ENCODE peak calls at places on chromosomes 2 and 18, in eight cellular contexts. F is astrocyte of the spinal cord; W is stimulated activated CD4-positive, alpha-beta T cell treated with anti-CD3 and anti-CD28 coated beads, Interleukin-4, amount 100 ng/mL, for 48 hours; X is Calu3; A is NCI-H69; I is small intestine; N is EL; Z is H4. J is an unnamed sample.

GRCh38 chr2:76268928-76269327 is 558.2 kb upstream of the GCFC2 start:
- DNase-seq in N (no peak), X (peak; percentile 15), Z (peak; percentile 58), A (no peak), W (no peak), I (peak; percentile 4), F (no peak), J (peak; percentile 20)

GRCh38 chr2:184611221-184612085 is 13.1 kb downstream of the ZNF804A start:
- DNase-seq in F (peak; percentile 56), I (peak; percentile 29), X (no peak), N (peak; percentile 26), A (peak; percentile 18), Z (no peak), W (no peak), J (peak; percentile 80)

GRCh38 chr2:589551-589950 is 87.7 kb downstream of the TMEM18 start:
- DNase-seq in A (no peak), N (no peak), Z (no peak), W (no peak), F (no peak), X (no peak), I (no peak), J (no peak)

GRCh38 chr2:221624475-221624874 is 52.4 kb upstream of the EPHA4 start:
- DNase-seq in F (no peak), W (no peak), I (no peak), N (no peak), Z (no peak), X (no peak), A (no peak), J (no peak)

GRCh38 chr18:76968073-76968472 is 145.7 kb downstream of the ZNF236 start:
- DNase-seq in X (no peak), F (no peak), N (no peak), A (no peak), I (no peak), Z (no peak), W (no peak), J (no peak)

GRCh38 chr2:240912878-240913809 is 7.0 kb downstream of the CROCC2 start:
- DNase-seq in W (no peak), I (no peak), A (no peak), F (peak; percentile 12), Z (no peak), N (no peak), X (no peak), J (peak; percentile 40)

GRCh38 chr18:43893001-43893637 is 615.8 kb upstream of the SYT4 start:
- DNase-seq in X (peak; percentile 11), A (peak; percentile 33), N (peak; percentile 91), F (peak; percentile 95), W (no peak), I (no peak), Z (peak; percentile 48), J (peak; percentile 78)

GRCh38 chr2:173886613-173887012 is 78.6 kb downstream of the SP3 start:
- DNase-seq in W (no peak), F (no peak), A (no peak), I (no peak), N (no peak), X (no peak), Z (no peak), J (no peak)

GRCh38 chr2:239758325-239758877 is 266.7 kb downstream of the NDUFA10 start:
- DNase-seq in X (no peak), W (no peak), Z (peak; percentile 91), A (no peak), N (no peak), F (peak; percentile 3), I (no peak), J (no peak)

GRCh38 chr2:64649626-64650025 is 4.1 kb downstream of the SERTAD2 start:
- DNase-seq in N (no peak), X (peak; percentile 71), W (no peak), F (no peak), Z (no peak), I (peak; percentile 49), A (no peak), J (peak; percentile 46)

GRCh38 chr18:50286391-50287027 is 983 bp downstream of the CXXC1 start:
- DNase-seq in A (peak; percentile 55), W (no peak), N (peak; percentile 67), X (peak; percentile 52), Z (peak; percentile 44), F (peak; percentile 24), I (peak; percentile 25), J (peak; percentile 44)

GRCh38 chr2:224363281-224363680 is 38.6 kb downstream of the FAM124B start:
- DNase-seq in F (no peak), Z (no peak), X (no peak), W (no peak), N (no peak), A (no peak), I (peak; percentile 60), J (no peak)

GRCh38 chr2:1136071-1136470 is 185.4 kb downstream of the SNTG2 start:
- DNase-seq in X (no peak), F (no peak), Z (no peak), N (peak; percentile 1), A (no peak), I (no peak), W (no peak), J (no peak)

GRCh38 chr2:159988412-159988970 is 73.9 kb downstream of the PLA2R1 start:
- DNase-seq in A (no peak), W (no peak), F (no peak), N (no peak), I (no peak), Z (no peak), X (no peak), J (no peak)

GRCh38 chr2:43251171-43251731 is 24.8 kb upstream of the ZFP36L2 start:
- DNase-seq in I (no peak), F (peak; percentile 82), X (no peak), W (no peak), N (peak; percentile 76), Z (peak; percentile 32), A (no peak), J (no peak)

GRCh38 chr2:25375371-25375988 is 33.8 kb upstream of the DNMT3A start:
- DNase-seq in F (no peak), A (no peak), Z (no peak), W (no peak), X (no peak), N (no peak), I (no peak), J (no peak)

GRCh38 chr2:234514873-234515638 is 18.2 kb upstream of the ARL4C start:
- DNase-seq in W (no peak), Z (no peak), F (no peak), N (no peak), X (no peak), A (no peak), I (no peak), J (no peak)

GRCh38 chr2:160052524-160052923 is 9.9 kb downstream of the PLA2R1 start:
- DNase-seq in N (no peak), X (no peak), Z (no peak), A (no peak), F (no peak), I (no peak), W (no peak), J (no peak)

GRCh38 chr2:68043719-68044498 is 18.9 kb downstream of the C1D start:
- DNase-seq in F (peak; percentile 62), I (no peak), A (peak; percentile 17), X (no peak), N (peak; percentile 92), W (no peak), Z (no peak), J (no peak)

GRCh38 chr2:239991689-239992314 is 33.3 kb downstream of the NDUFA10 start:
- DNase-seq in I (peak; percentile 36), A (peak; percentile 36), N (peak; percentile 49), F (peak; percentile 73), W (no peak), X (no peak), Z (peak; percentile 42), J (peak; percentile 72)

GRCh38 chr18:63216911-63217311 is 102.7 kb downstream of the BCL2 start:
- DNase-seq in A (no peak), N (no peak), F (no peak), Z (peak; percentile 19), I (no peak), W (no peak), X (no peak), J (peak; percentile 97)

GRCh38 chr18:54119524-54120019 is 104.9 kb downstream of the MBD2 start:
- DNase-seq in W (no peak), I (peak; percentile 47), A (peak; percentile 89), N (peak; percentile 59), F (peak; percentile 72), Z (peak; percentile 59), X (peak; percentile 35), J (peak; percentile 91)

GRCh38 chr2:40127147-40127546 is 324.7 kb downstream of the SLC8A1 start:
- DNase-seq in Z (no peak), N (no peak), A (no peak), X (no peak), I (no peak), F (no peak), W (no peak), J (no peak)

GRCh38 chr18:61831071-61831470 is 61.7 kb downstream of the RNF152 start:
- DNase-seq in W (no peak), Z (no peak), X (no peak), N (peak; percentile 15), A (no peak), F (peak; percentile 19), I (no peak), J (peak; percentile 91)

GRCh38 chr2:152347076-152347475 is 12.1 kb downstream of the FMNL2 start:
- DNase-seq in I (no peak), F (peak; percentile 91), A (no peak), X (peak; percentile 2), Z (peak; percentile 80), W (no peak), N (peak; percentile 66), J (no peak)

GRCh38 chr2:120552079-120552478 is 183.6 kb upstream of the GLI2 start:
- DNase-seq in W (no peak), N (no peak), Z (no peak), A (no peak), X (no peak), F (no peak), I (no peak), J (no peak)

GRCh38 chr18:37611623-37612279 is 46.2 kb upstream of the CELF4 start:
- DNase-seq in Z (no peak), F (no peak), N (no peak), A (no peak), I (no peak), X (no peak), W (no peak), J (no peak)

GRCh38 chr2:62292190-62292589 is 96.3 kb downstream of the B3GNT2 start:
- DNase-seq in W (no peak), X (no peak), I (peak; percentile 70), N (no peak), A (peak; percentile 35), F (peak; percentile 47), Z (peak; percentile 27), J (peak; percentile 73)

GRCh38 chr2:232871418-232871834 is 1.4 kb downstream of the SNORC start:
- DNase-seq in N (no peak), I (no peak), Z (no peak), F (no peak), A (no peak), W (no peak), X (no peak), J (no peak)

GRCh38 chr18:61743775-61744531 is 148.9 kb downstream of the RNF152 start:
- DNase-seq in N (no peak), F (peak; percentile 52), I (no peak), X (no peak), A (peak; percentile 22), W (no peak), Z (no peak), J (no peak)

GRCh38 chr18:42392416-42392815 is 437.4 kb downstream of the PIK3C3 start:
- DNase-seq in X (no peak), A (peak; percentile 75), F (no peak), W (no peak), I (no peak), Z (no peak), N (no peak), J (peak; percentile 44)

GRCh38 chr2:80303006-80303741 is 1.4 kb downstream of the LRRTM1 start:
- DNase-seq in N (no peak), Z (no peak), F (no peak), A (peak; percentile 14), W (no peak), X (no peak), I (no peak), J (no peak)

GRCh38 chr18:48800479-48800876 is 150.3 kb downstream of the SMAD7 start:
- DNase-seq in X (no peak), N (no peak), F (no peak), W (no peak), A (no peak), Z (no peak), I (no peak), J (no peak)

GRCh38 chr2:226800941-226801784 is 1.5 kb upstream of the IRS1 start:
- DNase-seq in W (peak; percentile 79), F (peak; percentile 87), I (peak; percentile 73), A (peak; percentile 91), X (peak; percentile 94), N (peak; percentile 70), Z (no peak), J (peak; percentile 91)

J was measured in DMS53.